ENCODE peak calls at places on chromosomes 11 and 22, in six cellular contexts. K, U, M, V, Y and Z are unnamed samples.

GRCh38 chr11:106152824-106153223 is 75.4 kb downstream of the AASDHPPT start:
- DNase-seq in V (no peak), Y (no peak), K (no peak), M (no peak), U (no peak), Z (no peak)

GRCh38 chr22:38125038-38125610 is 14.6 kb upstream of the BAIAP2L2 start:
- DNase-seq in V (no peak), U (no peak), M (no peak), K (no peak), Y (no peak), Z (no peak)

GRCh38 chr11:26199341-26199740 is 132.6 kb upstream of the ANO3 start:
- DNase-seq in U (no peak), V (no peak), M (no peak), K (no peak), Y (no peak), Z (no peak)

GRCh38 chr11:96275807-96276594 is 67.0 kb downstream of the MAML2 start:
- DNase-seq in U (no peak), V (no peak), K (no peak), Y (no peak), M (no peak), Z (no peak)

GRCh38 chr11:112334381-112334780 is 73.7 kb upstream of the PLET1 start:
- DNase-seq in V (no peak), K (no peak), M (no peak), U (no peak), Y (no peak), Z (no peak)

GRCh38 chr22:44732661-44733060 is 19.7 kb upstream of the ARHGAP8 start:
- DNase-seq in U (no peak), V (no peak), Y (no peak), K (no peak), M (no peak), Z (no peak)

GRCh38 chr22:38429460-38430128 is 25.4 kb downstream of the KCNJ4 start:
- DNase-seq in V (no peak), U (no peak), Y (no peak), K (no peak), M (no peak), Z (no peak)

GRCh38 chr11:92765418-92765817 is 204.0 kb upstream of the MTNR1B start:
- DNase-seq in V (no peak), K (no peak), M (no peak), Y (no peak), U (no peak), Z (no peak)

GRCh38 chr11:11980200-11980599 is 28.2 kb downstream of the DKK3 start:
- DNase-seq in Y (no peak), M (no peak), K (no peak), V (no peak), U (no peak), Z (no peak)

GRCh38 chr11:102154806-102155205 is 44.6 kb downstream of the YAP1 start:
- DNase-seq in K (no peak), U (no peak), Y (no peak), V (no peak), M (no peak), Z (no peak)

GRCh38 chr11:126109941-126110731 is 47.5 kb upstream of the CDON start:
- DNase-seq in V (no peak), M (no peak), K (no peak), U (peak), Y (no peak), Z (peak)

GRCh38 chr11:28701760-28702449 is 593.7 kb downstream of the METTL15 start:
- DNase-seq in V (no peak), M (no peak), Y (no peak), K (peak), U (peak), Z (no peak)

GRCh38 chr22:32674925-32675825 is 126.3 kb upstream of the TIMP3 start:
- DNase-seq in K (no peak), M (no peak), Y (no peak), V (no peak), U (no peak), Z (peak)

GRCh38 chr11:1221848-1222311 is 986 bp upstream of the MUC5B start:
- DNase-seq in Y (no peak), K (no peak), M (no peak), U (no peak), V (peak), Z (no peak)